ENCODE peak calls at places on chromosomes 5 and 9, in six cellular contexts. One of them, this sample, is unnamed.

GRCh38 chr9:104784098-104784497 is 20.2 kb downstream of the NIPSNAP3B start:
- DNase-seq in AG08396: no peak
- DNase-seq in Kasumi-1: peak
- DNase-seq in memory B cell: no peak
- DNase-seq in cardiac fibroblast: no peak
- DNase-seq in frontal cortex: no peak
- DNase-seq in this sample: no peak

GRCh38 chr9:116209406-116210116 is 56.0 kb downstream of the PAPPA start:
- DNase-seq in AG08396: no peak
- DNase-seq in frontal cortex: no peak
- DNase-seq in cardiac fibroblast: no peak
- DNase-seq in memory B cell: no peak
- DNase-seq in Kasumi-1: no peak
- DNase-seq in this sample: no peak

GRCh38 chr9:126700296-126700695 is 86.6 kb downstream of the LMX1B start:
- DNase-seq in frontal cortex: no peak
- DNase-seq in memory B cell: no peak
- DNase-seq in Kasumi-1: no peak
- DNase-seq in AG08396: no peak
- DNase-seq in cardiac fibroblast: no peak
- DNase-seq in this sample: no peak

GRCh38 chr9:114080773-114081440 is 2.8 kb upstream of the AMBP start:
- DNase-seq in Kasumi-1: no peak
- DNase-seq in memory B cell: no peak
- DNase-seq in frontal cortex: no peak
- DNase-seq in cardiac fibroblast: no peak
- DNase-seq in AG08396: no peak
- DNase-seq in this sample: no peak

GRCh38 chr5:16916262-16916878 is 19.7 kb downstream of the MYO10 start:
- DNase-seq in cardiac fibroblast: peak
- DNase-seq in frontal cortex: no peak
- DNase-seq in Kasumi-1: no peak
- DNase-seq in AG08396: peak
- DNase-seq in memory B cell: no peak
- DNase-seq in this sample: no peak

GRCh38 chr9:78115073-78115472 is 83.5 kb upstream of the GNAQ start:
- DNase-seq in Kasumi-1: peak
- DNase-seq in cardiac fibroblast: peak
- DNase-seq in memory B cell: no peak
- DNase-seq in AG08396: peak
- DNase-seq in frontal cortex: no peak
- DNase-seq in this sample: no peak

GRCh38 chr5:154966081-154966841 is 25.4 kb downstream of the MRPL22 start:
- DNase-seq in memory B cell: no peak
- DNase-seq in frontal cortex: peak
- DNase-seq in AG08396: no peak
- DNase-seq in cardiac fibroblast: peak
- DNase-seq in Kasumi-1: no peak
- DNase-seq in this sample: no peak

GRCh38 chr9:80794197-80794596 is 895.1 kb downstream of the TLE1 start:
- DNase-seq in memory B cell: no peak
- DNase-seq in frontal cortex: no peak
- DNase-seq in Kasumi-1: no peak
- DNase-seq in cardiac fibroblast: no peak
- DNase-seq in AG08396: no peak
- DNase-seq in this sample: no peak

GRCh38 chr9:89701221-89701798 is 96.5 kb downstream of the GADD45G start:
- DNase-seq in frontal cortex: no peak
- DNase-seq in Kasumi-1: no peak
- DNase-seq in cardiac fibroblast: no peak
- DNase-seq in AG08396: no peak
- DNase-seq in memory B cell: peak
- DNase-seq in this sample: no peak

GRCh38 chr9:87615547-87616148 is 110.3 kb upstream of the CTSL start:
- DNase-seq in Kasumi-1: no peak
- DNase-seq in memory B cell: no peak
- DNase-seq in cardiac fibroblast: peak
- DNase-seq in frontal cortex: no peak
- DNase-seq in AG08396: no peak
- DNase-seq in this sample: no peak

GRCh38 chr9:98571643-98572042 is 137.1 kb downstream of the GABBR2 start:
- DNase-seq in memory B cell: no peak
- DNase-seq in Kasumi-1: no peak
- DNase-seq in cardiac fibroblast: no peak
- DNase-seq in frontal cortex: no peak
- DNase-seq in AG08396: no peak
- DNase-seq in this sample: no peak

GRCh38 chr5:42423285-42424152 is at the start of gene GHR:
- DNase-seq in memory B cell: peak
- DNase-seq in AG08396: peak
- DNase-seq in frontal cortex: peak
- DNase-seq in cardiac fibroblast: peak
- DNase-seq in Kasumi-1: peak
- DNase-seq in this sample: no peak

GRCh38 chr9:132008184-132008781 is 71.4 kb downstream of the MED27 start:
- DNase-seq in memory B cell: no peak
- DNase-seq in Kasumi-1: no peak
- DNase-seq in cardiac fibroblast: peak
- DNase-seq in frontal cortex: no peak
- DNase-seq in AG08396: no peak
- DNase-seq in this sample: no peak

GRCh38 chr9:75108571-75108970 is 20.3 kb downstream of the OSTF1 start:
- DNase-seq in Kasumi-1: peak
- DNase-seq in frontal cortex: peak
- DNase-seq in AG08396: peak
- DNase-seq in cardiac fibroblast: peak
- DNase-seq in memory B cell: no peak
- DNase-seq in this sample: no peak

GRCh38 chr9:92561374-92562329 is 25.9 kb upstream of the ECM2 start:
- DNase-seq in frontal cortex: no peak
- DNase-seq in AG08396: no peak
- DNase-seq in memory B cell: no peak
- DNase-seq in Kasumi-1: no peak
- DNase-seq in cardiac fibroblast: no peak
- DNase-seq in this sample: no peak

GRCh38 chr5:16489322-16489791 is 23.8 kb upstream of the ZNF622 start:
- DNase-seq in memory B cell: no peak
- DNase-seq in cardiac fibroblast: peak
- DNase-seq in frontal cortex: no peak
- DNase-seq in AG08396: peak
- DNase-seq in Kasumi-1: peak
- DNase-seq in this sample: no peak

GRCh38 chr9:138008081-138008841 is 130.7 kb downstream of the CACNA1B start:
- DNase-seq in Kasumi-1: no peak
- DNase-seq in cardiac fibroblast: no peak
- DNase-seq in frontal cortex: no peak
- DNase-seq in memory B cell: no peak
- DNase-seq in AG08396: peak
- DNase-seq in this sample: no peak